ENCODE peak calls at places on chromosomes 5 and 9, in nine cellular contexts. B, N, H, W, E, F, V, G and R are unnamed samples.

GRCh38 chr5:177378884-177379883 is 5.0 kb upstream of the SLC34A1 start:
- DNase-seq in H (no peak), B (no peak), W (peak; percentile 75), V (no peak), F (peak; percentile 64), N (peak; percentile 71), G (peak; percentile 67), E (no peak), R (no peak)

GRCh38 chr5:1511037-1511436 is 12.7 kb downstream of the LPCAT1 start:
- DNase-seq in F (no peak), E (peak; percentile 70), B (peak; percentile 52), V (no peak), N (no peak), H (no peak), G (no peak), W (no peak), R (peak; percentile 9)

GRCh38 chr5:38931731-38932130 is 85.9 kb downstream of the OSMR start:
- DNase-seq in V (no peak), F (no peak), H (no peak), W (no peak), B (no peak), E (no peak), N (no peak), G (no peak), R (no peak)

GRCh38 chr5:108763222-108763864 is 15.6 kb downstream of the FER start:
- DNase-seq in N (no peak), F (peak; percentile 33), E (no peak), G (no peak), V (no peak), W (no peak), H (no peak), B (no peak), R (no peak)

GRCh38 chr5:66742083-66742895 is 146.1 kb downstream of the MAST4 start:
- DNase-seq in W (no peak), B (no peak), F (no peak), H (peak; percentile 21), V (no peak), G (no peak), N (no peak), E (no peak), R (no peak)

GRCh38 chr5:14504332-14504727 is 77.3 kb upstream of the OTULINL start:
- DNase-seq in H (no peak), G (no peak), E (no peak), V (no peak), B (no peak), N (no peak), F (no peak), W (no peak), R (no peak)

GRCh38 chr5:7209583-7210139 is 186.3 kb upstream of the ADCY2 start:
- DNase-seq in W (no peak), E (no peak), B (no peak), V (no peak), N (no peak), G (no peak), H (no peak), F (no peak), R (no peak)

GRCh38 chr9:130461218-130461630 is 16.5 kb downstream of the ASS1 start:
- DNase-seq in H (peak; percentile 66), F (peak; percentile 50), W (peak; percentile 78), G (peak; percentile 16), N (no peak), V (peak; percentile 12), B (peak; percentile 88), E (peak; percentile 83), R (peak; percentile 58)

GRCh38 chr9:133818444-133818843 is 80.3 kb upstream of the SARDH start:
- DNase-seq in W (no peak), V (no peak), G (no peak), F (peak; percentile 83), E (no peak), B (no peak), N (no peak), H (no peak), R (no peak)

GRCh38 chr9:72628191-72628590 is 106.8 kb downstream of the TMC1 start:
- DNase-seq in H (no peak), E (no peak), V (no peak), N (no peak), F (no peak), G (no peak), W (no peak), B (no peak), R (no peak)

GRCh38 chr9:130039504-130040147 is 3.4 kb downstream of the FNBP1 start:
- DNase-seq in E (no peak), G (no peak), V (no peak), F (peak; percentile 18), B (no peak), N (no peak), H (peak; percentile 84), W (no peak), R (no peak)

GRCh38 chr5:159405611-159406031 is 75.3 kb upstream of the IL12B start:
- DNase-seq in G (no peak), H (peak; percentile 11), W (no peak), V (no peak), B (no peak), F (no peak), N (no peak), E (no peak), R (no peak)

DNA sequence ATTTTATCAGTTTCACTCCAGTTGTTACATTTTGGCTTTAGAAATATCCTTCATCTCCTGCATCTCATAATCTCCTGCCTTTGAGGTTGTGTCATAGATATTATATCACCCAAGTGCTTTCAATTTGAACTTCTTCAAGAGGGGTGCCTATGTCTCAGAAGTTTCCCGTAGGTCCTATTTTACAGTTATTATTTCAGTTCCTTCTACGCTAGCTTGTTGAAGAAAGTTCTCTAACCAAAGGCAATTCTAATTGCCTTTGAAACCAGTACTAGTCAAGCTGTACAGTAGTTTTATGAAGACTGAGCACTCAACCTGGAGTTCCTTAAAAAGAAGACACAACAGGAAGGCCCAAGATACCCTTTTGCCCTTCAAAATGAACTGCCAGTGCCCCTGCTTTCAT is 116.4 kb downstream of the ZCCHC7 start:
- DNase-seq in G (no peak), W (no peak), V (no peak), E (no peak), B (no peak), F (no peak), N (no peak), H (no peak), R (no peak)
- H3K27ac ChIP-seq in G (no peak overlapping the region), W (no peak overlapping the region), V (no peak overlapping the region), E (no peak overlapping the region), B (no peak overlapping the region), F (no peak overlapping the region), N (no peak overlapping the region), H (peak overlapping the region; percentile 18), R (no peak overlapping the region)

GRCh38 chr5:107389769-107390168 is 281.0 kb downstream of the EFNA5 start:
- DNase-seq in G (no peak), H (peak; percentile 54), W (no peak), B (no peak), E (no peak), V (peak; percentile 27), N (peak; percentile 78), F (no peak), R (no peak)

GRCh38 chr5:107385701-107386100 is 285.0 kb downstream of the EFNA5 start:
- DNase-seq in V (no peak), W (no peak), N (no peak), G (no peak), B (no peak), H (no peak), F (no peak), E (no peak), R (no peak)

GRCh38 chr5:107388111-107388861 is 282.5 kb downstream of the EFNA5 start:
- DNase-seq in H (peak; percentile 58), B (no peak), V (peak; percentile 65), W (peak; percentile 84), G (peak; percentile 91), E (no peak), N (peak; percentile 98), F (peak; percentile 82), R (no peak)

GRCh38 chr5:107391787-107392186 is 278.9 kb downstream of the EFNA5 start:
- DNase-seq in V (no peak), N (no peak), E (no peak), G (no peak), H (no peak), W (no peak), F (no peak), B (no peak), R (no peak)

DNA sequence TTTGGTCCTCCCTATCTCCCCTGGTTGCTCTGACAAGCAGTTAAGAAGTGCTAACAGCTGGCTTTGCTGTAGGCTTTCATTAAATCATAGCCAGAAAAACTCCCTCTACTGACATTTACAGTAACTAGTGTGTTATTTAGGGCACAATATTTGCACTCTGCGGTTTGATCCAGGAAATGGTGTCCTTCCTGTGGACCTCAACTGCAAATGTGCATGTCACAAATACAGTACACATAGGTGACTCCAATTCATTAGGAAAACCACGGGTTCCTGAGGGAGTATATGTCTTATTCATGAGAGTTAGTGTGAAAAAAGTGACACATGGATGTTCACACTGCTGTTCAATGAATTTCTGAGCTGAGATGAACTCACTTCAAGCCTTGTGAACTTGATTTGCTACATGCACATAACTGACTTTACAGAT is 281.6 kb downstream of the EFNA5 start:
- DNase-seq in V (peak; percentile 87), E (no peak), N (peak; percentile 97), H (peak; percentile 96), W (peak; percentile 12), B (no peak), F (peak; percentile 75), G (peak; percentile 51), R (no peak)
- TF ChIP-seq CTCF in V (peak; percentile 25), E (no peak), N (no peak), H (peak; percentile 54), W (no peak), B (no peak), F (peak; percentile 27), G (no peak), R (no peak)

GRCh38 chr9:68500457-68501158 is 40.1 kb downstream of the TMEM252 start:
- DNase-seq in G (no peak), N (peak; percentile 48), E (no peak), F (peak; percentile 9), V (peak; percentile 43), B (no peak), H (no peak), W (peak; percentile 38), R (no peak)
- H3K27ac ChIP-seq in G (no peak overlapping the region), N (no peak overlapping the region), E (no peak overlapping the region), F (peak overlapping the region; percentile 75), V (no peak overlapping the region), B (no peak overlapping the region), H (no peak overlapping the region), W (no peak overlapping the region), R (peak overlapping the region; percentile 90)

DNA sequence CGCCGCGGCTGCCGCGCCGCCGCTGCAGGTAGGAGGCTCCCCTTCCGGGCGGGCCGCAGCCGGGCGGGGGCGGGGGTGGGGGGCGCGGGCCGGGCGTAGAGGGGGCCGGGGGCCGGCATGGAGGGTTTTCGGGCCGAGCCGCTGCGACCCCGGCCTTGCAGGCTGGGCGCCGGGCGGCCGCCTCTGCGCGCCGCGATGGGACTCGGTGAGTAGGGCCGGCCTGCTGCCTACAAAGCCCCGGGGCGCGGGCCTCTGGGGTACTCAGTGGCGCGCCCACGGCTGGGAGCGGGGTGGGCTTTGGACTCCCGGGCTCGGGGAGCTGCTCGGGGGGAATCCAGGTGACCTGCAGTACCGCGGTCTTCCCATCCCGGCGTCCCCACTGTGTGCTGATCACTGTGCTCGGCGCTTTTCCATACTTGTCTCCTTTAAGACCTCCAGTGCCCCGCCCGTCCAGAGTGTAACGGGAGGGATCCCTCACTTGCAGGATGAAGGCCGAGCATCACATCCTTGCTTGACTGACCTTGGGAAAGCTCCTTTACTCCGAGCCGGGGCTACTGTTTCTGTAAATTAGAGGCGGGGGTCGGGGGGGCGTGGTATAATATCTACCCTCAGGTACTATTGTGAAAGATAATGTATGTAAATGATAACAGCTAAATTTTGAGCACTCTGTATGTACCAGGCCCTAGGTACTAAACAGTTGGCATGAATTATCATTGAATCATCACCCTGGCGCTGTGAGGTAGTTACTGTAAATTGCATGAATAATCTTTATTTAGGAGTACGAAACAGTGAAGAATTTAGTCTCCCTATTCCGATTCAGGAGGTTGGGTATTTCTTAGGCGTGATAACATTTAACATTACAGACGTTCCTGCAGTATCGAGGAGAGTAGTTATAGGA is 672 bp downstream of the MSANTD3 start:
- DNase-seq in B (peak; percentile 81), W (peak; percentile 78), E (peak; percentile 85), F (peak; percentile 59), N (peak; percentile 43), G (peak; percentile 75), V (no peak), H (no peak), R (peak; percentile 47)
- TF ChIP-seq CTCF in B (no peak), W (no peak), E (no peak), F (no peak), N (no peak), G (no peak), V (no peak), H (no peak), R (no peak)